ENCODE peak calls at places on chromosomes 4 and X, in seven cellular contexts. One of them, this sample, is unnamed.

GRCh38 chr4:105092356-105092755 is 54.3 kb upstream of the TET2 start:
- DNase-seq in IMR-90: peak; percentile 85
- DNase-seq in left ventricle myocardium inferior: no peak
- DNase-seq in breast epithelium: no peak
- DNase-seq in pancreas: no peak
- DNase-seq in A549: no peak
- DNase-seq in small intestine: peak; percentile 15
- DNase-seq in this sample: no peak

GRCh38 chr4:99404595-99405287 is 30.4 kb downstream of the ADH7 start:
- DNase-seq in left ventricle myocardium inferior: no peak
- DNase-seq in IMR-90: peak; percentile 95
- DNase-seq in small intestine: peak; percentile 36
- DNase-seq in pancreas: no peak
- DNase-seq in A549: no peak
- DNase-seq in breast epithelium: no peak
- DNase-seq in this sample: no peak

GRCh38 chr4:47862297-47862696 is 24.4 kb upstream of the CORIN start:
- DNase-seq in pancreas: no peak
- DNase-seq in A549: no peak
- DNase-seq in small intestine: no peak
- DNase-seq in IMR-90: peak; percentile 77
- DNase-seq in left ventricle myocardium inferior: no peak
- DNase-seq in breast epithelium: no peak
- DNase-seq in this sample: no peak

GRCh38 chr4:134906404-134907023 is 704.9 kb upstream of the PABPC4L start:
- DNase-seq in A549: no peak
- DNase-seq in small intestine: no peak
- DNase-seq in IMR-90: no peak
- DNase-seq in breast epithelium: no peak
- DNase-seq in left ventricle myocardium inferior: no peak
- DNase-seq in pancreas: no peak
- DNase-seq in this sample: no peak

GRCh38 chr4:148790246-148790645 is 348.0 kb upstream of the NR3C2 start:
- DNase-seq in breast epithelium: no peak
- DNase-seq in left ventricle myocardium inferior: no peak
- DNase-seq in small intestine: no peak
- DNase-seq in A549: no peak
- DNase-seq in pancreas: no peak
- DNase-seq in IMR-90: no peak
- DNase-seq in this sample: no peak

GRCh38 chrX:2691543-2692220 is 587 bp downstream of the CD99 start:
- DNase-seq in A549: peak; percentile 52
- DNase-seq in IMR-90: peak; percentile 31
- DNase-seq in breast epithelium: no peak
- DNase-seq in left ventricle myocardium inferior: peak; percentile 77
- DNase-seq in small intestine: no peak
- DNase-seq in pancreas: peak; percentile 69
- DNase-seq in this sample: peak; percentile 84

GRCh38 chr4:86847576-86847975 is 1.6 kb downstream of the SLC10A6 start:
- DNase-seq in left ventricle myocardium inferior: no peak
- DNase-seq in breast epithelium: no peak
- DNase-seq in small intestine: no peak
- DNase-seq in IMR-90: no peak
- DNase-seq in A549: no peak
- DNase-seq in pancreas: no peak
- DNase-seq in this sample: no peak

GRCh38 chr4:83204731-83205130 is 79.9 kb downstream of the COQ2 start:
- DNase-seq in small intestine: no peak
- DNase-seq in IMR-90: no peak
- DNase-seq in left ventricle myocardium inferior: no peak
- DNase-seq in A549: no peak
- DNase-seq in breast epithelium: no peak
- DNase-seq in pancreas: no peak
- DNase-seq in this sample: no peak

GRCh38 chr4:56641494-56642051 is 39.5 kb downstream of the HOPX start:
- DNase-seq in left ventricle myocardium inferior: no peak
- DNase-seq in small intestine: no peak
- DNase-seq in A549: peak; percentile 47
- DNase-seq in pancreas: no peak
- DNase-seq in IMR-90: peak; percentile 98
- DNase-seq in breast epithelium: no peak
- DNase-seq in this sample: no peak

GRCh38 chrX:55924574-55924973 is 207.0 kb downstream of the RRAGB start:
- DNase-seq in left ventricle myocardium inferior: no peak
- DNase-seq in IMR-90: no peak
- DNase-seq in small intestine: no peak
- DNase-seq in breast epithelium: no peak
- DNase-seq in pancreas: no peak
- DNase-seq in A549: no peak
- DNase-seq in this sample: no peak

GRCh38 chr4:182062936-182063335 is 180.3 kb upstream of the TENM3 start:
- DNase-seq in left ventricle myocardium inferior: no peak
- DNase-seq in A549: no peak
- DNase-seq in small intestine: no peak
- DNase-seq in pancreas: no peak
- DNase-seq in IMR-90: peak; percentile 91
- DNase-seq in breast epithelium: no peak
- DNase-seq in this sample: no peak

GRCh38 chrX:2385224-2385623 is 115.6 kb downstream of the DHRSX start:
- DNase-seq in small intestine: no peak
- DNase-seq in left ventricle myocardium inferior: no peak
- DNase-seq in A549: peak; percentile 29
- DNase-seq in pancreas: no peak
- DNase-seq in IMR-90: peak; percentile 88
- DNase-seq in breast epithelium: no peak
- DNase-seq in this sample: no peak

DNA sequence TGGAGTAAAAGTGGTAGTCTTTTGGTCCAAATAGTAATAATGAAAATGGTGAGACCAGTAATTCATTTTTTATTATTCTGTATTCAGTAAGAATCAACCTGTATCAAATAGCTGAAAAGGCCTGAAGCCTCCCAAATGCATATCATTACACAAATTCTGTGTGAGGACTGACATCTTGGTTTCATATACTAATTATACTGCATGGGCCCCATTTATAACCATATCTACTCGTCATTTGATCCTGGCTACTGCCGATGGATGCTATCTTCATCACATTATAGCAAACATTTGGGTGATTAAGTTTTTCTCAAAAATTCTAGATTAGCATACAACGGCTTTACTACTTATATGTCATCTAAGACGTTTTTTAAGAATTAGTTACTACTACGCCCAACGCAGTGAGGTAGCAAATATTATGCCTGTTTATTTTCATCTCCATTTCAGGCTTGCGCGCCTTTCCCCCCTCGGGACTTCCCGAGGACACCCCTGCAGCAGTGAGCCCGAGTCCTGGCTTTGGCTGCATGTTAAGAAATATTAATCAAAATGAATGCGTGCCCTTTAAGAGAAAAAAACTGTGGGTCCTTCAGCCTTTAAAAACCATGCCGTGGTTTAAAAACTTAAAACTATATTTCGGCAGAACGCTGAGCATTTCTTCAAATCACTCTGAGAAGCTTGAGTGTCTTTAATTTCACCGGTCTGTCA is 824 bp upstream of the MMAA start:
- DNase-seq in A549: no peak
- DNase-seq in left ventricle myocardium inferior: no peak
- DNase-seq in breast epithelium: no peak
- DNase-seq in IMR-90: no peak
- DNase-seq in small intestine: peak; percentile 17
- DNase-seq in pancreas: no peak
- DNase-seq in this sample: no peak
- H3K27ac ChIP-seq in A549: peak overlapping the region; percentile 95
- H3K27ac ChIP-seq in left ventricle myocardium inferior: peak overlapping the region; percentile 97
- H3K27ac ChIP-seq in breast epithelium: peak overlapping the region; percentile 98
- H3K27ac ChIP-seq in IMR-90: peak overlapping the region; percentile 90
- H3K27ac ChIP-seq in small intestine: peak overlapping the region; percentile 96
- H3K27ac ChIP-seq in pancreas: peak overlapping the region; percentile 96
- H3K27ac ChIP-seq in this sample: peak overlapping the region; percentile 91

GRCh38 chr4:185263419-185263818 is 54.0 kb downstream of the SNX25 start:
- DNase-seq in left ventricle myocardium inferior: no peak
- DNase-seq in breast epithelium: no peak
- DNase-seq in small intestine: no peak
- DNase-seq in IMR-90: no peak
- DNase-seq in pancreas: no peak
- DNase-seq in A549: no peak
- DNase-seq in this sample: no peak
- H3K4me1 ChIP-seq in left ventricle myocardium inferior: peaks cover 10% of the 10 kb centered on the region
- H3K4me1 ChIP-seq in breast epithelium: no peaks in the 10 kb centered on the region
- H3K4me1 ChIP-seq in small intestine: no peaks in the 10 kb centered on the region
- H3K4me1 ChIP-seq in IMR-90: peaks cover 5% of the 10 kb centered on the region
- H3K4me1 ChIP-seq in pancreas: no peaks in the 10 kb centered on the region
- H3K4me1 ChIP-seq in A549: peaks cover 8% of the 10 kb centered on the region
- H3K4me1 ChIP-seq in this sample: no peaks in the 10 kb centered on the region

GRCh38 chr4:112521123-112522116 is 5.4 kb upstream of the NEUROG2 start:
- DNase-seq in left ventricle myocardium inferior: no peak
- DNase-seq in pancreas: peak; percentile 61
- DNase-seq in small intestine: no peak
- DNase-seq in A549: no peak
- DNase-seq in IMR-90: no peak
- DNase-seq in breast epithelium: no peak
- DNase-seq in this sample: no peak
- H3K4me3 ChIP-seq in left ventricle myocardium inferior: no peak overlapping the region
- H3K4me3 ChIP-seq in pancreas: no peak overlapping the region
- H3K4me3 ChIP-seq in small intestine: no peak overlapping the region
- H3K4me3 ChIP-seq in A549: no peak overlapping the region
- H3K4me3 ChIP-seq in IMR-90: no peak overlapping the region
- H3K4me3 ChIP-seq in breast epithelium: no peak overlapping the region
- H3K4me3 ChIP-seq in this sample: no peak overlapping the region

DNA sequence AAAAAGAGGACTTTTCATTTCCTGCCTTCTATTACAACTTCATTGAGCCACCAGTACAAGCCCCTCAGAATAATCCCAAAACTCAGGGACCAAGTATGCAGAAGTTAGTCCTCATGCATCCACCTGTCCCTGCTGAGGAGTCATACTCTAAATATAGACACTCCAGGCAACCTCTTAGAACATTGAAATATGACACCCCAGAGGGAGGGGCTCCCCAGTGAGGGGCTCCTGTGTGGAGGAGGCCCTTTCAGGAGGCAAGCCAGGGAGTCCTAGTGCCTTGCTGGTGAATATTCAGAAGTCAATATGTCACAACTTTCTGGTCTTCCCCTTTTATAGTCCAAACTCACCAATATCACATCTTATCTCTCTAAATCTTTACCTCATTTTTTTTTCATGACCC is 1.5 kb upstream of the ARMCX6 start:
- DNase-seq in A549: no peak
- DNase-seq in pancreas: no peak
- DNase-seq in IMR-90: peak; percentile 22
- DNase-seq in breast epithelium: no peak
- DNase-seq in left ventricle myocardium inferior: no peak
- DNase-seq in small intestine: no peak
- DNase-seq in this sample: no peak
- H3K27ac ChIP-seq in A549: no peak overlapping the region
- H3K27ac ChIP-seq in pancreas: no peak overlapping the region
- H3K27ac ChIP-seq in IMR-90: no peak overlapping the region
- H3K27ac ChIP-seq in breast epithelium: no peak overlapping the region
- H3K27ac ChIP-seq in left ventricle myocardium inferior: no peak overlapping the region
- H3K27ac ChIP-seq in small intestine: no peak overlapping the region
- H3K27ac ChIP-seq in this sample: no peak overlapping the region

GRCh38 chrX:136607236-136607635 is 40.7 kb upstream of the CD40LG start:
- DNase-seq in left ventricle myocardium inferior: no peak
- DNase-seq in IMR-90: no peak
- DNase-seq in A549: no peak
- DNase-seq in small intestine: no peak
- DNase-seq in pancreas: no peak
- DNase-seq in breast epithelium: no peak
- DNase-seq in this sample: no peak
- H3K4me1 ChIP-seq in left ventricle myocardium inferior: no peaks in the 10 kb centered on the region
- H3K4me1 ChIP-seq in IMR-90: no peaks in the 10 kb centered on the region
- H3K4me1 ChIP-seq in A549: no peaks in the 10 kb centered on the region
- H3K4me1 ChIP-seq in small intestine: no peaks in the 10 kb centered on the region
- H3K4me1 ChIP-seq in pancreas: no peaks in the 10 kb centered on the region
- H3K4me1 ChIP-seq in breast epithelium: no peaks in the 10 kb centered on the region
- H3K4me1 ChIP-seq in this sample: no peaks in the 10 kb centered on the region

GRCh38 chr4:117001077-117001476 is 84.3 kb downstream of the TRAM1L1 start:
- DNase-seq in small intestine: no peak
- DNase-seq in pancreas: no peak
- DNase-seq in left ventricle myocardium inferior: no peak
- DNase-seq in IMR-90: no peak
- DNase-seq in breast epithelium: no peak
- DNase-seq in A549: no peak
- DNase-seq in this sample: no peak
- H3K4me3 ChIP-seq in small intestine: no peak overlapping the region
- H3K4me3 ChIP-seq in pancreas: no peak overlapping the region
- H3K4me3 ChIP-seq in left ventricle myocardium inferior: no peak overlapping the region
- H3K4me3 ChIP-seq in IMR-90: no peak overlapping the region
- H3K4me3 ChIP-seq in breast epithelium: no peak overlapping the region
- H3K4me3 ChIP-seq in A549: no peak overlapping the region
- H3K4me3 ChIP-seq in this sample: no peak overlapping the region

This sample was measured in aorta.